ENCODE peak calls at places on chromosomes 2 and 18, in six cellular contexts. X is omental fat pad, K is endothelial cell, H is ovary, I is astrocyte of the spinal cord, C is WERI-Rb-1. U is an unnamed sample.

GRCh38 chr2:101063352-101063751 is 61.3 kb downstream of the RPL31 start:
- DNase-seq in H (no peak), K (no peak), X (no peak), I (peak), C (no peak), U (no peak)

GRCh38 chr2:129761569-129762021 is 217.9 kb upstream of the RAB6C start:
- DNase-seq in X (no peak), C (no peak), H (no peak), I (no peak), K (no peak), U (peak)

GRCh38 chr2:172628085-172628484 is 72.2 kb downstream of the PDK1 start:
- DNase-seq in I (no peak), X (no peak), H (no peak), K (no peak), C (no peak), U (no peak)

GRCh38 chr2:75476778-75477177 is 84.0 kb downstream of the EVA1A start:
- DNase-seq in X (no peak), K (no peak), H (no peak), C (no peak), I (peak), U (no peak)

GRCh38 chr2:101249826-101250225 is 2.9 kb upstream of the CNOT11 start:
- DNase-seq in I (no peak), H (no peak), C (no peak), K (no peak), X (no peak), U (no peak)

GRCh38 chr2:71071681-71072398 is 3.4 kb downstream of the NAGK start:
- DNase-seq in K (no peak), H (no peak), C (no peak), X (no peak), I (no peak), U (no peak)

GRCh38 chr18:77147418-77147852 is 14.9 kb upstream of the MBP start:
- DNase-seq in H (no peak), C (no peak), I (no peak), K (no peak), X (no peak), U (peak)

GRCh38 chr2:68024450-68024849 is 38.4 kb downstream of the C1D start:
- DNase-seq in C (no peak), K (no peak), X (no peak), H (no peak), I (no peak), U (no peak)

GRCh38 chr2:48126180-48126579 is 219.9 kb upstream of the FBXO11 start:
- DNase-seq in C (no peak), K (no peak), X (peak), H (no peak), I (no peak), U (no peak)

GRCh38 chr18:73724908-73725307 is 422.7 kb downstream of the FBXO15 start:
- DNase-seq in K (no peak), C (no peak), X (no peak), I (peak), H (no peak), U (no peak)

GRCh38 chr2:150589760-150590159 is 102.3 kb upstream of the RND3 start:
- DNase-seq in K (no peak), H (no peak), I (no peak), X (no peak), C (no peak), U (no peak)

GRCh38 chr2:20212459-20212870 is 12.5 kb downstream of the SDC1 start:
- DNase-seq in I (peak), H (peak), X (no peak), K (no peak), C (peak), U (peak)

GRCh38 chr2:12320027-12320734 is 396.6 kb upstream of the TRIB2 start:
- DNase-seq in I (no peak), C (no peak), H (no peak), K (no peak), X (no peak), U (no peak)

GRCh38 chr2:227906991-227907390 is 35.6 kb downstream of the DAW1 start:
- DNase-seq in C (no peak), I (no peak), K (no peak), X (no peak), H (no peak), U (no peak)

GRCh38 chr2:187079901-187080300 is 230.9 kb upstream of the ZSWIM2 start:
- DNase-seq in I (peak), H (no peak), K (no peak), X (no peak), C (no peak), U (no peak)

GRCh38 chr18:62885804-62886203 is 170.5 kb downstream of the PHLPP1 start:
- DNase-seq in X (no peak), C (no peak), H (no peak), I (no peak), K (no peak), U (no peak)

GRCh38 chr2:68762665-68763064 is 28.1 kb downstream of the ARHGAP25 start:
- DNase-seq in X (no peak), H (peak), C (no peak), I (no peak), K (no peak), U (no peak)

GRCh38 chr18:59748628-59749360 is 51.6 kb upstream of the CCBE1 start:
- DNase-seq in C (no peak), K (no peak), H (no peak), X (no peak), I (peak), U (no peak)

GRCh38 chr2:28521663-28522062 is 25.8 kb downstream of the PLB1 start:
- DNase-seq in H (no peak), K (no peak), C (no peak), X (no peak), I (no peak), U (no peak)

GRCh38 chr2:134235771-134236170 is 18.1 kb upstream of the MGAT5 start:
- DNase-seq in C (no peak), K (no peak), H (no peak), X (no peak), I (peak), U (no peak)

GRCh38 chr18:6488956-6489355 is 74.2 kb upstream of the L3MBTL4 start:
- DNase-seq in I (no peak), H (no peak), C (no peak), X (no peak), K (no peak), U (no peak)

GRCh38 chr2:37688771-37689468 is 17.5 kb upstream of the CDC42EP3 start:
- DNase-seq in X (no peak), K (no peak), I (peak), H (peak), C (no peak), U (peak)

GRCh38 chr2:54757496-54757895 is 34.0 kb downstream of the EML6 start:
- DNase-seq in C (no peak), X (no peak), H (no peak), K (peak), I (peak), U (no peak)

GRCh38 chr18:23934252-23934651 is 80.3 kb upstream of the TTC39C start:
- DNase-seq in C (no peak), K (no peak), H (no peak), X (no peak), I (no peak), U (no peak)

GRCh38 chr2:25330273-25330672 is 11.5 kb downstream of the DNMT3A start:
- DNase-seq in C (no peak), I (no peak), H (no peak), X (no peak), K (no peak), U (no peak)

GRCh38 chr2:29110916-29111315 is 4.3 kb upstream of the CLIP4 start:
- DNase-seq in H (no peak), I (peak), X (no peak), C (no peak), K (no peak), U (no peak)

GRCh38 chr2:23657934-23658333 is 269.0 kb downstream of the ATAD2B start:
- DNase-seq in H (no peak), K (no peak), X (no peak), I (no peak), C (no peak), U (no peak)

GRCh38 chr2:235721586-235721985 is 227.7 kb downstream of the AGAP1 start:
- DNase-seq in H (no peak), C (no peak), I (no peak), K (no peak), X (no peak), U (no peak)

GRCh38 chr2:157473585-157473984 is 29.7 kb upstream of the CYTIP start:
- DNase-seq in H (no peak), X (no peak), I (no peak), K (no peak), C (no peak), U (no peak)

GRCh38 chr2:236629961-236630872 is 60.6 kb downstream of the ACKR3 start:
- DNase-seq in C (no peak), H (no peak), X (no peak), I (no peak), K (no peak), U (peak)

GRCh38 chr2:238388794-238389193 is 37.9 kb upstream of the ASB1 start:
- DNase-seq in I (no peak), K (no peak), C (no peak), H (no peak), X (no peak), U (no peak)

GRCh38 chr2:95366514-95366913 is 36.0 kb upstream of the FAHD2A start:
- DNase-seq in C (no peak), X (no peak), K (no peak), I (no peak), H (no peak), U (no peak)

GRCh38 chr2:157874278-157874825 is 1.8 kb downstream of the ACVR1 start:
- DNase-seq in C (no peak), I (no peak), X (no peak), H (no peak), K (no peak), U (no peak)

GRCh38 chr2:85132834-85133637 is at the start of gene TCF7L1:
- DNase-seq in H (peak), K (peak), X (peak), I (peak), C (peak), U (peak)
- TF ChIP-seq CTCF in H (peak), K (peak), X (peak), I (peak), C (peak), U (peak)

DNA sequence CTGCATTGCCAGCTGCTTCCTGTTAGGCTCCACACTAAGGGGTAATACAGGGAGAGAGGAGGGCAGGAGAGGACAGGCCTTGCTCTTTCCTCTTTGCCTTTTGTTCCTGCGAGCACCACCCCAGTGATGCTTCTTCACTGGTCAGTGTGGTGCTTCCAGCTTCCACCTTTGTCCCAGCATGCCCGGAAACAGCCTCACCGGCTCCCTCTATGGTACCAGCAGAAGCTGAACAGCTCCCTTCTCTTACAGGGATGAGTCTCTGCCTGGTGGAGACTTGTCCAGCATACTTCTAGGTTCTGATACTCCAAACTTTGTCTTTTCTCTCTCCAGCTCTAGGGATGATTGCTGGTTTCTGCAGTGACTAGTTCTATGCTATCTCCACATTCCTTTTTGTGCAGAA is 413.3 kb downstream of the TSN start:
- DNase-seq in X (no peak), H (no peak), I (no peak), C (peak), K (peak), U (no peak)
- TF ChIP-seq CTCF in X (no peak), H (no peak), I (no peak), C (peak), K (no peak), U (no peak)

GRCh38 chr2:8157621-8158020 is 524.2 kb upstream of the ID2 start:
- DNase-seq in H (no peak), K (no peak), I (no peak), C (no peak), X (no peak), U (no peak)

GRCh38 chr2:8160959-8161358 is 520.9 kb upstream of the ID2 start:
- DNase-seq in H (no peak), K (no peak), C (no peak), I (no peak), X (no peak), U (no peak)

GRCh38 chr2:8158714-8159113 is 523.1 kb upstream of the ID2 start:
- DNase-seq in X (no peak), I (no peak), K (no peak), H (no peak), C (no peak), U (no peak)

GRCh38 chr2:8159211-8159965 is 522.5 kb upstream of the ID2 start:
- DNase-seq in H (no peak), K (no peak), X (no peak), I (no peak), C (no peak), U (no peak)

GRCh38 chr2:8159966-8160603 is 521.8 kb upstream of the ID2 start:
- DNase-seq in K (no peak), X (no peak), C (peak), I (no peak), H (no peak), U (no peak)
- TF ChIP-seq CTCF in K (no peak), X (no peak), C (no peak), I (no peak), H (no peak), U (no peak)

GRCh38 chr2:30958571-30959220 is 151.4 kb upstream of the CAPN13 start:
- DNase-seq in C (no peak), H (no peak), X (no peak), I (no peak), K (no peak), U (no peak)

GRCh38 chr2:30957591-30957990 is 150.3 kb upstream of the CAPN13 start:
- DNase-seq in I (no peak), X (no peak), C (no peak), H (no peak), K (no peak), U (no peak)

GRCh38 chr2:30963184-30963583 is 155.9 kb upstream of the CAPN13 start:
- DNase-seq in I (no peak), X (no peak), H (no peak), C (peak), K (no peak), U (no peak)

GRCh38 chr2:30956995-30957394 is 149.7 kb upstream of the CAPN13 start:
- DNase-seq in K (no peak), C (no peak), I (no peak), X (no peak), H (no peak), U (no peak)

DNA sequence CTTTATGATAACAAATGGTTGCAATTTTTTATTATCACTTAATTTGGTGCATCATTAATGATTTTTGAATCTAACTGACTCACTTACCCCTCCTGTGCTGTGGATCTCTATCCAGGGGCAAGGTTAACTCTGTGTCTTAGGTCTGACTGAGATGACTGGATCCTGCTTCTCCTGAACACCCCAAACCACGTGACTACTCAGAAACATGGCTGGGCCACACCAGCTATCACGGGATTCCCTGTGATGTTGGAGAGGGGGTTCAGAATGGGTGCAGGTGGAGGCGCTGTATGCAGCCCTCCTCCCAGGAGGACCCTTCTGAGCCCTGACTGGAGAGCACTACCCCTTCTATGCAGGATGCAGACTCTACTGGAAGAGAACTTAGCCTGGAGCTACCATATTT is 152.4 kb upstream of the CAPN13 start:
- DNase-seq in K (no peak), X (no peak), I (no peak), H (no peak), C (no peak), U (no peak)
- TF ChIP-seq CTCF in K (no peak), X (no peak), I (no peak), H (no peak), C (no peak), U (no peak)

DNA sequence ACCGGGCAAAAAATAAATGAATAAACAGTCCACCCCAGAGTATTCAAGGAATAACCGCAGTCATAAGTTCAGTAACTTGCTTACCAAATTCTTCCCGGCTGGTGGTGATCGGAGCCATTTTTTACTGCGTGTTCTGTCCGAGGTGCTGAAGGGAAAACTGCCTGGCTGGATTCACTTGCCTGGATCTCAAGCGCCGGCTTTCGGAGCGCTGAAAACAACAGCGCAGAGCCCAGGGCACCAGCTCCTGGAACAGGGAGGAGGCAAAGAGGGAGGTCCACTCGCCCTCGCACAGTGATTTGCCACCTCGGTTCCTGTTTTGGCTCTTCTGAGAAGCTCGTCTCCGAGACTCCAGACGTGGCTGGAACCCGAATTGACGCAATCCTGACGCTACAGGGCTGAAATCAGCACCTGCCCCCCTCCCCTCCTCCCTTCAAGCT is at the start of gene SYT4:
- DNase-seq in H (peak), I (peak), X (no peak), K (peak), C (peak), U (peak)
- TF ChIP-seq CTCF in H (no peak), I (peak), X (no peak), K (no peak), C (no peak), U (no peak)

DNA sequence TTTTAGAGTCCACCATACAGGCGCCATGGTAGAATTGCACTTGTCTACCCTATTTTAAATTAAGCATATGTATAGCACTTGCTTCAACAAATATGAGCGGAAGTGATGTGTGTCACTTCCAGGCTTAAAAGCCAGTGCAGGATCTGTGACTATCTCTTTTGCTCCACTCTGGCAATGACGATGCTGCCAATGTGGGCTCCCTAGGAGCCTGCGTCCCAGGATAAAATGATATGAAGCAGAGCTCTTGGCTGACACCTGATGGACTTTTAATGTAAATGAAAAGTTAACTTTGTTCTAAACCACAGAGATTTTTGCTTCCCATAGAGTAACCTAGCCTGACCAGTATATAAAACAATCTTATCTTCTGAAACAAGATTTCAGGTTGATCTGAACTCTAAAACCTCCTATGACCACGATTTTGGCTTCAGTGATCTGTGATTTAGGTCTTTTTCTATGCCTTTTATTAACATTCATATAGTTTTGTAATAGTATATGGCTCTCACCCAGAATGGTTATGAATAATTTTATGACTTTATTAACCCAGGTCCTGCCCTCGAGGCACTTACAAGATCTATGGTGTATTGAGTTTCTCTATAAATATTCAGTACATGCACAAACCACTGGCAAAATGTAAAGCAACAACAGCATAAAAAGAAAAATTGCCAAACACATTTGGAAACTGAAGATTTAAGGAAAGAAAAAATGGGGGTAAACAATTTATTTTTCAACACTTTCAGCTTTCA is 422.5 kb upstream of the PIK3C3 start:
- DNase-seq in H (no peak), X (no peak), K (peak), C (peak), I (peak), U (no peak)
- TF ChIP-seq CTCF in H (no peak), X (no peak), K (no peak), C (peak), I (peak), U (no peak)

GRCh38 chr2:77954931-77955330 is 432.8 kb upstream of the LRRTM4 start:
- DNase-seq in C (no peak), K (no peak), I (no peak), X (no peak), H (no peak), U (no peak)
- TF ChIP-seq CTCF in C (peak), K (peak), I (no peak), X (no peak), H (no peak), U (no peak)

DNA sequence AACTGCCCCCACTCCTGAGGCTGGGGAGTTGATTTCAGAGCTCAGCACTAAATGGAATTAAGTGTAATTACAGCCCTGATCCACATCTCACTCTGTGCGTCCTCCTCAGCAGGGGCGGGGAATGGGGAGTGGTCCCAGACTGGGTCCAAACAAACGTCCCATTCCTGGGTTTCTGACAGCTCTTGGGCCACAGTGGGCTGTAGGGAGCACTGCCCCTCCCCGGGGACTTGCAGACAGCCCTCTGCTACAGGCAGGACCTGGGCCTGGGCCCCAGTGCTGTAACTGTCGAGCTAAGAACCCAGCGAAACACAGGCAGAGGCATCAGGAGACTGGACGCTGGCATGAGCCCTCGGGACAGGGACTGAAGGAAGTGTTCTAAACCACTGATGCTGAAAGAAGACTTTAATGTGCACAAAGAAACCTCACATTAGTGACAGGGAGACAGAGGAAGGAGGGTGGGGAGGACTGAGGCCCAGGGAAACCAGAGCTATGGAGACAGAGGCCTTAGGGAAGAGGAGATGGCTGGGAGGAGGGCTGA is 5.7 kb upstream of the SEMA4C start:
- DNase-seq in I (no peak), X (no peak), C (peak), H (no peak), K (no peak), U (no peak)
- TF ChIP-seq CTCF in I (no peak), X (no peak), C (no peak), H (no peak), K (no peak), U (peak)